ENCODE peak calls at places on chromosome 7, in eight cellular contexts. One of them, this sample, is unnamed.

GRCh38 chr7:141695803-141696289 is 6.1 kb downstream of the DENND11 start:
- DNase-seq in T-helper 2 cell: no peak
- DNase-seq in skeletal muscle cell: no peak
- DNase-seq in psoas muscle: no peak
- DNase-seq in stimulated activated CD8-positive, alpha-beta memory T cell treated with anti-CD3 and anti-CD28 coated beads, Interleukin-4, amount 100 ng/mL, for 24 hours: no peak
- DNase-seq in Jurkat, Clone E6-1: no peak
- DNase-seq in testis: no peak
- DNase-seq in T47D: peak; percentile 46
- DNase-seq in this sample: no peak

GRCh38 chr7:18607025-18607424 is 111.5 kb downstream of the HDAC9 start:
- DNase-seq in T-helper 2 cell: no peak
- DNase-seq in skeletal muscle cell: peak; percentile 17
- DNase-seq in psoas muscle: no peak
- DNase-seq in stimulated activated CD8-positive, alpha-beta memory T cell treated with anti-CD3 and anti-CD28 coated beads, Interleukin-4, amount 100 ng/mL, for 24 hours: no peak
- DNase-seq in Jurkat, Clone E6-1: no peak
- DNase-seq in testis: no peak
- DNase-seq in T47D: no peak
- DNase-seq in this sample: no peak

GRCh38 chr7:476736-477360 is 42.8 kb downstream of the PDGFA start:
- DNase-seq in T-helper 2 cell: no peak
- DNase-seq in skeletal muscle cell: no peak
- DNase-seq in psoas muscle: peak; percentile 22
- DNase-seq in stimulated activated CD8-positive, alpha-beta memory T cell treated with anti-CD3 and anti-CD28 coated beads, Interleukin-4, amount 100 ng/mL, for 24 hours: no peak
- DNase-seq in Jurkat, Clone E6-1: no peak
- DNase-seq in testis: no peak
- DNase-seq in T47D: no peak
- DNase-seq in this sample: peak; percentile 7

GRCh38 chr7:47720141-47720906 is 138.4 kb upstream of the TNS3 start:
- DNase-seq in T-helper 2 cell: no peak
- DNase-seq in skeletal muscle cell: peak; percentile 81
- DNase-seq in psoas muscle: peak; percentile 79
- DNase-seq in stimulated activated CD8-positive, alpha-beta memory T cell treated with anti-CD3 and anti-CD28 coated beads, Interleukin-4, amount 100 ng/mL, for 24 hours: no peak
- DNase-seq in Jurkat, Clone E6-1: no peak
- DNase-seq in testis: peak; percentile 90
- DNase-seq in T47D: no peak
- DNase-seq in this sample: peak; percentile 56

GRCh38 chr7:34069676-34070075 is 164.3 kb downstream of the BMPER start:
- DNase-seq in T-helper 2 cell: no peak
- DNase-seq in skeletal muscle cell: no peak
- DNase-seq in psoas muscle: no peak
- DNase-seq in stimulated activated CD8-positive, alpha-beta memory T cell treated with anti-CD3 and anti-CD28 coated beads, Interleukin-4, amount 100 ng/mL, for 24 hours: no peak
- DNase-seq in Jurkat, Clone E6-1: no peak
- DNase-seq in testis: no peak
- DNase-seq in T47D: no peak
- DNase-seq in this sample: no peak

GRCh38 chr7:11300231-11300630 is 326.6 kb downstream of the PHF14 start:
- DNase-seq in T-helper 2 cell: no peak
- DNase-seq in skeletal muscle cell: no peak
- DNase-seq in psoas muscle: no peak
- DNase-seq in stimulated activated CD8-positive, alpha-beta memory T cell treated with anti-CD3 and anti-CD28 coated beads, Interleukin-4, amount 100 ng/mL, for 24 hours: no peak
- DNase-seq in Jurkat, Clone E6-1: no peak
- DNase-seq in testis: no peak
- DNase-seq in T47D: no peak
- DNase-seq in this sample: no peak

GRCh38 chr7:150668472-150668911 is 17.0 kb upstream of the GIMAP2 start:
- DNase-seq in T-helper 2 cell: peak; percentile 46
- DNase-seq in skeletal muscle cell: no peak
- DNase-seq in psoas muscle: no peak
- DNase-seq in stimulated activated CD8-positive, alpha-beta memory T cell treated with anti-CD3 and anti-CD28 coated beads, Interleukin-4, amount 100 ng/mL, for 24 hours: peak; percentile 47
- DNase-seq in Jurkat, Clone E6-1: peak; percentile 97
- DNase-seq in testis: no peak
- DNase-seq in T47D: no peak
- DNase-seq in this sample: no peak

GRCh38 chr7:107463139-107464078 is 6.4 kb upstream of the GPR22 start:
- DNase-seq in T-helper 2 cell: peak; percentile 4
- DNase-seq in skeletal muscle cell: peak; percentile 36
- DNase-seq in psoas muscle: peak; percentile 64
- DNase-seq in stimulated activated CD8-positive, alpha-beta memory T cell treated with anti-CD3 and anti-CD28 coated beads, Interleukin-4, amount 100 ng/mL, for 24 hours: peak; percentile 1
- DNase-seq in Jurkat, Clone E6-1: peak; percentile 20
- DNase-seq in testis: peak; percentile 65
- DNase-seq in T47D: no peak
- DNase-seq in this sample: peak; percentile 40

GRCh38 chr7:50614721-50615518 is 49.7 kb upstream of the DDC start:
- DNase-seq in T-helper 2 cell: no peak
- DNase-seq in skeletal muscle cell: no peak
- DNase-seq in psoas muscle: no peak
- DNase-seq in stimulated activated CD8-positive, alpha-beta memory T cell treated with anti-CD3 and anti-CD28 coated beads, Interleukin-4, amount 100 ng/mL, for 24 hours: no peak
- DNase-seq in Jurkat, Clone E6-1: peak; percentile 28
- DNase-seq in testis: peak; percentile 61
- DNase-seq in T47D: no peak
- DNase-seq in this sample: no peak

GRCh38 chr7:20330176-20330796 is 414 bp upstream of the ITGB8 start:
- DNase-seq in T-helper 2 cell: peak; percentile 49
- DNase-seq in skeletal muscle cell: peak; percentile 85
- DNase-seq in psoas muscle: peak; percentile 66
- DNase-seq in stimulated activated CD8-positive, alpha-beta memory T cell treated with anti-CD3 and anti-CD28 coated beads, Interleukin-4, amount 100 ng/mL, for 24 hours: peak; percentile 68
- DNase-seq in Jurkat, Clone E6-1: no peak
- DNase-seq in testis: peak; percentile 95
- DNase-seq in T47D: peak; percentile 64
- DNase-seq in this sample: peak; percentile 81

GRCh38 chr7:100213672-100214071 is 6.1 kb upstream of the PVRIG start:
- DNase-seq in T-helper 2 cell: no peak
- DNase-seq in skeletal muscle cell: no peak
- DNase-seq in psoas muscle: no peak
- DNase-seq in stimulated activated CD8-positive, alpha-beta memory T cell treated with anti-CD3 and anti-CD28 coated beads, Interleukin-4, amount 100 ng/mL, for 24 hours: no peak
- DNase-seq in Jurkat, Clone E6-1: no peak
- DNase-seq in testis: no peak
- DNase-seq in T47D: no peak
- DNase-seq in this sample: no peak

GRCh38 chr7:75951506-75951905 is 36.6 kb downstream of the POR start:
- DNase-seq in T-helper 2 cell: no peak
- DNase-seq in skeletal muscle cell: no peak
- DNase-seq in psoas muscle: peak; percentile 72
- DNase-seq in stimulated activated CD8-positive, alpha-beta memory T cell treated with anti-CD3 and anti-CD28 coated beads, Interleukin-4, amount 100 ng/mL, for 24 hours: no peak
- DNase-seq in Jurkat, Clone E6-1: no peak
- DNase-seq in testis: no peak
- DNase-seq in T47D: no peak
- DNase-seq in this sample: peak; percentile 43

GRCh38 chr7:87231243-87231642 is 11.7 kb upstream of the TMEM243 start:
- DNase-seq in T-helper 2 cell: no peak
- DNase-seq in skeletal muscle cell: no peak
- DNase-seq in psoas muscle: peak; percentile 50
- DNase-seq in stimulated activated CD8-positive, alpha-beta memory T cell treated with anti-CD3 and anti-CD28 coated beads, Interleukin-4, amount 100 ng/mL, for 24 hours: no peak
- DNase-seq in Jurkat, Clone E6-1: no peak
- DNase-seq in testis: no peak
- DNase-seq in T47D: no peak
- DNase-seq in this sample: peak; percentile 21

GRCh38 chr7:143882611-143883078 is 19.3 kb downstream of the TCAF1 start:
- DNase-seq in T-helper 2 cell: no peak
- DNase-seq in skeletal muscle cell: no peak
- DNase-seq in psoas muscle: peak; percentile 85
- DNase-seq in stimulated activated CD8-positive, alpha-beta memory T cell treated with anti-CD3 and anti-CD28 coated beads, Interleukin-4, amount 100 ng/mL, for 24 hours: no peak
- DNase-seq in Jurkat, Clone E6-1: no peak
- DNase-seq in testis: peak; percentile 51
- DNase-seq in T47D: no peak
- DNase-seq in this sample: peak; percentile 79

GRCh38 chr7:69803699-69804516 is 205.6 kb downstream of the AUTS2 start:
- DNase-seq in T-helper 2 cell: no peak
- DNase-seq in skeletal muscle cell: no peak
- DNase-seq in psoas muscle: no peak
- DNase-seq in stimulated activated CD8-positive, alpha-beta memory T cell treated with anti-CD3 and anti-CD28 coated beads, Interleukin-4, amount 100 ng/mL, for 24 hours: no peak
- DNase-seq in Jurkat, Clone E6-1: no peak
- DNase-seq in testis: no peak
- DNase-seq in T47D: no peak
- DNase-seq in this sample: no peak

GRCh38 chr7:97187067-97187466 is 69.6 kb downstream of the SDHAF3 start:
- DNase-seq in T-helper 2 cell: no peak
- DNase-seq in skeletal muscle cell: peak; percentile 3
- DNase-seq in psoas muscle: no peak
- DNase-seq in stimulated activated CD8-positive, alpha-beta memory T cell treated with anti-CD3 and anti-CD28 coated beads, Interleukin-4, amount 100 ng/mL, for 24 hours: no peak
- DNase-seq in Jurkat, Clone E6-1: no peak
- DNase-seq in testis: no peak
- DNase-seq in T47D: no peak
- DNase-seq in this sample: no peak

GRCh38 chr7:106178593-106179134 is 66.6 kb upstream of the SYPL1 start:
- DNase-seq in T-helper 2 cell: no peak
- DNase-seq in skeletal muscle cell: peak; percentile 23
- DNase-seq in psoas muscle: no peak
- DNase-seq in stimulated activated CD8-positive, alpha-beta memory T cell treated with anti-CD3 and anti-CD28 coated beads, Interleukin-4, amount 100 ng/mL, for 24 hours: no peak
- DNase-seq in Jurkat, Clone E6-1: no peak
- DNase-seq in testis: no peak
- DNase-seq in T47D: peak; percentile 27
- DNase-seq in this sample: no peak

GRCh38 chr7:10706875-10707493 is 266.7 kb upstream of the PHF14 start:
- DNase-seq in T-helper 2 cell: no peak
- DNase-seq in skeletal muscle cell: no peak
- DNase-seq in psoas muscle: no peak
- DNase-seq in stimulated activated CD8-positive, alpha-beta memory T cell treated with anti-CD3 and anti-CD28 coated beads, Interleukin-4, amount 100 ng/mL, for 24 hours: no peak
- DNase-seq in Jurkat, Clone E6-1: no peak
- DNase-seq in testis: no peak
- DNase-seq in T47D: no peak
- DNase-seq in this sample: no peak

This sample was measured in left ventricle myocardium inferior.